ENCODE peak calls at places on chromosomes 13 and 19, in eight cellular contexts. R is heart left ventricle, B is tibial nerve, V is neural progenitor cell, U is fibroblast of mammary gland, C is AG09309, S is fibroblast of villous mesenchyme, X is stomach. W is an unnamed sample.
A peak's percentile ranks its signal among the peaks of the same experiment; 100 is the strongest.

GRCh38 chr13:42181381-42181953 is 90.5 kb upstream of the AKAP11 start:
- DNase-seq in R (no peak), B (no peak), V (no peak), U (peak; percentile 15), C (no peak), S (peak; percentile 59), X (no peak), W (peak; percentile 16)

GRCh38 chr19:40521276-40521675 is 54.5 kb downstream of the SPTBN4 start:
- DNase-seq in R (no peak), B (no peak), V (no peak), U (peak; percentile 44), C (peak; percentile 11), S (peak; percentile 38), X (no peak), W (peak; percentile 55)

GRCh38 chr13:112767506-112768471 is 78.0 kb downstream of the ATP11A start:
- DNase-seq in R (no peak), B (no peak), V (no peak), U (no peak), C (no peak), S (no peak), X (no peak), W (no peak)

GRCh38 chr19:1172353-1173159 is 1.5 kb downstream of the SBNO2 start:
- DNase-seq in R (peak; percentile 56), B (peak; percentile 61), V (peak; percentile 52), U (peak; percentile 61), C (no peak), S (peak; percentile 70), X (peak; percentile 63), W (peak; percentile 65)

GRCh38 chr13:110625771-110626321 is 10.5 kb downstream of the NAXD start:
- DNase-seq in R (no peak), B (no peak), V (no peak), U (no peak), C (no peak), S (peak; percentile 34), X (peak; percentile 77), W (no peak)

GRCh38 chr19:12331211-12331941 is 2.1 kb downstream of the ZNF563 start:
- DNase-seq in R (peak; percentile 29), B (no peak), V (peak; percentile 13), U (no peak), C (no peak), S (no peak), X (no peak), W (no peak)

GRCh38 chr13:30690282-30691188 is 44.8 kb upstream of the ALOX5AP start:
- DNase-seq in R (peak; percentile 55), B (peak; percentile 77), V (no peak), U (peak; percentile 98), C (peak; percentile 79), S (peak; percentile 98), X (peak; percentile 38), W (peak; percentile 98)

GRCh38 chr13:110006304-110006703 is 219.9 kb upstream of the IRS2 start:
- DNase-seq in R (no peak), B (no peak), V (no peak), U (peak; percentile 81), C (no peak), S (peak; percentile 56), X (no peak), W (peak; percentile 46)

GRCh38 chr19:39413269-39413902 is 917 bp downstream of the PLEKHG2 start:
- DNase-seq in R (peak; percentile 88), B (no peak), V (peak; percentile 87), U (peak; percentile 65), C (no peak), S (peak; percentile 70), X (no peak), W (peak; percentile 59)

GRCh38 chr19:30473334-30473867 is 101.2 kb downstream of the ZNF536 start:
- DNase-seq in R (no peak), B (no peak), V (no peak), U (no peak), C (no peak), S (no peak), X (no peak), W (no peak)

GRCh38 chr13:97113231-97114001 is 108.7 kb upstream of the MBNL2 start:
- DNase-seq in R (no peak), B (no peak), V (no peak), U (no peak), C (no peak), S (no peak), X (no peak), W (no peak)

GRCh38 chr19:4675346-4675745 is 5.2 kb upstream of the MYDGF start:
- DNase-seq in R (no peak), B (no peak), V (no peak), U (no peak), C (no peak), S (no peak), X (no peak), W (no peak)

GRCh38 chr19:17761148-17761547 is 9.9 kb downstream of the FCHO1 start:
- DNase-seq in R (no peak), B (no peak), V (no peak), U (no peak), C (no peak), S (no peak), X (no peak), W (no peak)

GRCh38 chr13:22735381-22735995 is 445.3 kb upstream of the SGCG start:
- DNase-seq in R (no peak), B (no peak), V (peak; percentile 30), U (no peak), C (no peak), S (no peak), X (no peak), W (no peak)

GRCh38 chr19:49422407-49423277 is 599 bp downstream of the PTH2 start:
- DNase-seq in R (no peak), B (no peak), V (peak; percentile 92), U (peak; percentile 39), C (no peak), S (peak; percentile 31), X (no peak), W (peak; percentile 16)

DNA sequence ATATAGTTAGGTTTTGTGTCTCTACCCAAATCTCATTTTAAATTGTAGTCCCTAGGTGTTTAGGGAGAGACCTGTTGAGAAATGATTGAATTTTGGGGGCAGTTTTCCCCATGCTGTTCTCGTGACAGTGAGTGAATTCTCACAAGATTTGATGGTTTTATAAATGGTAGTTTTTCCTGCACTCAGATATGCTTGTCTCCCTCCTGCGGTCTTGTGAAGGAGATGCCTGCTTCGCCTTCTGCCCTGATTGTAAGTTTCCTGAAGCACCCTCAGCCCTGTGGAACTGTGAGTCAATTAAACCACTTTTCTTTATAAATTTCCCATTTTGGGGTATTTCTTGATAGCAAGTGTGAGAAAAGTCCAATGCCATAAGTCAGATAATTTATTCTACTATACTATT is 1977.5 kb upstream of the PCDH20 start:
- DNase-seq in R (no peak), B (no peak), V (no peak), U (no peak), C (no peak), S (no peak), X (no peak), W (no peak)
- TF ChIP-seq CTCF in R (no peak), B (no peak), V (no peak), U (no peak), C (no peak), S (no peak), X (no peak), W (no peak)

DNA sequence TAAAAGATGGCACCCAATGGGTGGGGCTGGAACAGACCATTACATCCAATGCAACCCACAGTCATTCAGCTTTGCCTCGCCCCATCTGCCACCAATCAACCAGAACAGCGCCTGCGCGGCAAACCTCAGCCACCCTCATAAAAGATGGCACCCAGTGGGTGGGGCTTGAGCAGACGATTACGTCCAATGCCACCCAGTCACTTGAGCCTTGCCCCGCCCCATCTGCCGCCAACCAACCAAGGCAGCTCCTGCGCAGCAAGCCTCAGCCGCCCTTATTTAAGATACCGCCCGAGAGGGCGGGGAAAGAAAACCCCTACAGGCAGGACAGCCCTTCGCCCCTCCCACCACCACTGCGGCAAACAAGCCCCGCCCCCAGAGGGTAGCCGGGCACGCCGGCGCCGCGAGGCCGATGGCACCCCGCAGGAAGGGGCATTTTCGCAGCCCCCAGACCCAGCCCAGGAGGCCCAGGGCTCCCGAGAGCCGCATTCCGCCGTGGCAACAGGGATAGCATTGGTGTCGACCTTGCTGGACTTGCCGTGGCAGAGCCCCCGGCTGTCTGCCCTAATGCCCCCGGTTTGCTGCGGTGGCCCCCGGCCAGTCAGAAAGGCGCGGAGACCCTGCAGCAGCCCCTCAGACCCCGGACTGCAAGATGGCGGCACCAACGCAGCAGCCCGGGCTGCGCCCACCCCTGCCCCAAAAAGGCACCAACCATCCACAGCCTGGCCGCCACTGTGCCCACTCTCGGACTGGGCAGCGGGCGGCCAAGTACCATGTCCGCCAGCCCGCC is 668 bp downstream of the PEG3 start:
- DNase-seq in R (peak; percentile 94), B (peak; percentile 86), V (no peak), U (peak; percentile 84), C (no peak), S (peak; percentile 83), X (peak; percentile 61), W (no peak)
- H3K4me3 ChIP-seq in R (peak overlapping the region; percentile 66), B (peak overlapping the region; percentile 33), V (no peak overlapping the region), U (peak overlapping the region; percentile 16), C (no peak overlapping the region), S (peak overlapping the region; percentile 52), X (peak overlapping the region; percentile 51), W (no peak overlapping the region)

DNA sequence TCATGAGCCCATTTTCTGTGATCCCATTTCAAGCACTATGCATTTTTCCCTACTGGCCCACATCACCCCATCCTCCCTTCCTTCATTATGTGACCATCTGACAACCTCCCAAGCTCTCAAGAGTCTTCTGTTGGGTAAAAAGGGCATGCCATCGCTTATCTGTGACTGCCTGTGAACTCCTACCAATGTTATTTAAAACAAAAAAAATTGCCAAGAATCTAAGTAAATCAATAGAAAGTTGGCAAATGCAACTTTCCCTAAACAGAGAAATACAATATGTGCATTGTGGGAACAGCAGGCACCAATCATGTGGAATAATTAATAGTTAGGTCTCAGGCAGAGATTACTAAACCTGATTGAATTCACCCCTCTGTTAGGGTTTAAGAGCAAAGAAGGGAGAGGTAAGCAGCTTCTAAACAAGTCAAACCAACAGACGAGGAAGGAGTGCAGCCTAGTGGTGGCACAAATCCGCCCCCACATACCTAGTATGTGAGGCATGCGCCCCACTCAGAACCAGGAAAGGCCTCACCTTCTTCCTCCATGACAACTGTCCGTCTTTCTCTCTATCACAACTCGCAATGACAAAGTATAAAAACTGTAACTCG is 29.8 kb downstream of the DZIP1 start:
- DNase-seq in R (no peak), B (no peak), V (no peak), U (no peak), C (no peak), S (no peak), X (no peak), W (no peak)
- TF ChIP-seq CTCF in R (no peak), B (no peak), V (no peak), U (no peak), C (no peak), S (no peak), X (no peak), W (no peak)

GRCh38 chr19:44750713-44751112 is 2.2 kb downstream of the BCL3 start:
- DNase-seq in R (no peak), B (no peak), V (no peak), U (no peak), C (no peak), S (no peak), X (no peak), W (no peak)
- H3K4me3 ChIP-seq in R (peak overlapping the region; percentile 87), B (peak overlapping the region; percentile 12), V (no peak overlapping the region), U (peak overlapping the region; percentile 12), C (peak overlapping the region; percentile 70), S (peak overlapping the region; percentile 85), X (peak overlapping the region; percentile 75), W (peak overlapping the region; percentile 90)

DNA sequence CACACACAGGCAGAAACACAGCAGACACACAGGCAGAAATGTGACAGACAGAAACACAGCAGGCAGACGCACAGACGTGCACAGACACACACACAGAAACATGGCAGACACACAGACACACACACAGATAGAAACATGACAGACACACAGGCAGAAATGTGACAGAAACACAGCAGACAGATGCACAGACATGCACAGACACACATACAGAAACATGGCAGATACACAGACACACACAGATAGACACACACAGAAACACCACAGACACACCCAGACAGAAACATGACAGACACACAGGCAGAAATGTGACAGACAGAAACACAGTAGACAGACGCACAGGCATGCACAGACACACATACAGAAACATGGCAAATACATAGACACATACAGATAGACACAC is 1.3 kb downstream of the TBXA2R start:
- DNase-seq in R (no peak), B (no peak), V (no peak), U (no peak), C (no peak), S (no peak), X (no peak), W (no peak)
- TF ChIP-seq CTCF in R (no peak), B (no peak), V (no peak), U (no peak), C (no peak), S (no peak), X (no peak), W (no peak)